ENCODE peak calls at places on chromosomes 3 and 15, in six cellular contexts. One of them, this sample, is unnamed.

GRCh38 chr3:129651316-129652202 is 45.1 kb upstream of the PLXND1 start:
- DNase-seq in psoas muscle: peak
- DNase-seq in Peyer's patch: no peak
- DNase-seq in BJ: peak
- DNase-seq in astrocyte: peak
- DNase-seq in cardiac muscle cell: peak
- DNase-seq in this sample: no peak

GRCh38 chr15:68113273-68113672 is 59.2 kb downstream of the PIAS1 start:
- DNase-seq in astrocyte: peak
- DNase-seq in cardiac muscle cell: peak
- DNase-seq in Peyer's patch: no peak
- DNase-seq in BJ: no peak
- DNase-seq in psoas muscle: no peak
- DNase-seq in this sample: no peak

GRCh38 chr3:139286825-139287224 is 57.0 kb upstream of the MRPS22 start:
- DNase-seq in psoas muscle: no peak
- DNase-seq in Peyer's patch: no peak
- DNase-seq in astrocyte: no peak
- DNase-seq in BJ: no peak
- DNase-seq in cardiac muscle cell: no peak
- DNase-seq in this sample: no peak

GRCh38 chr3:129934234-129935123 is 40.0 kb upstream of the TRH start:
- DNase-seq in cardiac muscle cell: peak
- DNase-seq in psoas muscle: no peak
- DNase-seq in BJ: no peak
- DNase-seq in Peyer's patch: peak
- DNase-seq in astrocyte: no peak
- DNase-seq in this sample: peak

GRCh38 chr3:138593488-138594149 is 441 bp downstream of the CEP70 start:
- DNase-seq in psoas muscle: no peak
- DNase-seq in cardiac muscle cell: no peak
- DNase-seq in Peyer's patch: no peak
- DNase-seq in astrocyte: no peak
- DNase-seq in BJ: no peak
- DNase-seq in this sample: no peak

GRCh38 chr15:48472756-48473155 is 141.5 kb downstream of the DUT start:
- DNase-seq in Peyer's patch: no peak
- DNase-seq in cardiac muscle cell: no peak
- DNase-seq in BJ: no peak
- DNase-seq in astrocyte: peak
- DNase-seq in psoas muscle: no peak
- DNase-seq in this sample: no peak

GRCh38 chr15:90376789-90377188 is 11.3 kb upstream of the IQGAP1 start:
- DNase-seq in Peyer's patch: peak
- DNase-seq in psoas muscle: no peak
- DNase-seq in astrocyte: no peak
- DNase-seq in cardiac muscle cell: no peak
- DNase-seq in BJ: no peak
- DNase-seq in this sample: no peak

GRCh38 chr3:110881069-110881468 is 190.5 kb upstream of the NECTIN3 start:
- DNase-seq in BJ: no peak
- DNase-seq in astrocyte: peak
- DNase-seq in Peyer's patch: peak
- DNase-seq in cardiac muscle cell: peak
- DNase-seq in psoas muscle: no peak
- DNase-seq in this sample: peak

GRCh38 chr15:62035256-62035908 is 24.9 kb downstream of the VPS13C start:
- DNase-seq in cardiac muscle cell: peak
- DNase-seq in BJ: peak
- DNase-seq in astrocyte: peak
- DNase-seq in psoas muscle: no peak
- DNase-seq in Peyer's patch: no peak
- DNase-seq in this sample: no peak

GRCh38 chr3:184234224-184234623 is 4.8 kb downstream of the VWA5B2 start:
- DNase-seq in cardiac muscle cell: peak
- DNase-seq in BJ: peak
- DNase-seq in psoas muscle: peak
- DNase-seq in Peyer's patch: no peak
- DNase-seq in astrocyte: peak
- DNase-seq in this sample: peak

GRCh38 chr3:14861451-14862302 is 42.9 kb downstream of the FGD5 start:
- DNase-seq in cardiac muscle cell: no peak
- DNase-seq in Peyer's patch: no peak
- DNase-seq in psoas muscle: no peak
- DNase-seq in astrocyte: no peak
- DNase-seq in BJ: no peak
- DNase-seq in this sample: no peak

GRCh38 chr3:194382196-194382891 is 12.8 kb upstream of the LRRC15 start:
- DNase-seq in astrocyte: no peak
- DNase-seq in psoas muscle: no peak
- DNase-seq in BJ: no peak
- DNase-seq in cardiac muscle cell: no peak
- DNase-seq in Peyer's patch: peak
- DNase-seq in this sample: no peak

GRCh38 chr15:96329403-96329981 is 1.0 kb upstream of the NR2F2 start:
- DNase-seq in astrocyte: peak
- DNase-seq in Peyer's patch: no peak
- DNase-seq in BJ: no peak
- DNase-seq in psoas muscle: no peak
- DNase-seq in cardiac muscle cell: no peak
- DNase-seq in this sample: peak

GRCh38 chr3:46082021-46082420 is 54.7 kb upstream of the XCR1 start:
- DNase-seq in cardiac muscle cell: no peak
- DNase-seq in astrocyte: no peak
- DNase-seq in Peyer's patch: no peak
- DNase-seq in psoas muscle: no peak
- DNase-seq in BJ: no peak
- DNase-seq in this sample: no peak

GRCh38 chr3:141280086-141280485 is 48.5 kb downstream of the PXYLP1 start:
- DNase-seq in psoas muscle: no peak
- DNase-seq in cardiac muscle cell: no peak
- DNase-seq in astrocyte: peak
- DNase-seq in BJ: peak
- DNase-seq in Peyer's patch: no peak
- DNase-seq in this sample: no peak

GRCh38 chr3:187975571-187976360 is 178.2 kb upstream of the LPP start:
- DNase-seq in Peyer's patch: peak
- DNase-seq in psoas muscle: peak
- DNase-seq in cardiac muscle cell: no peak
- DNase-seq in BJ: no peak
- DNase-seq in astrocyte: no peak
- DNase-seq in this sample: no peak

GRCh38 chr3:25820372-25820771 is 30.5 kb downstream of the OXSM start:
- DNase-seq in BJ: peak
- DNase-seq in psoas muscle: no peak
- DNase-seq in Peyer's patch: no peak
- DNase-seq in astrocyte: peak
- DNase-seq in cardiac muscle cell: peak
- DNase-seq in this sample: no peak

GRCh38 chr15:39427705-39428104 is 153.2 kb upstream of the THBS1 start:
- DNase-seq in astrocyte: no peak
- DNase-seq in psoas muscle: no peak
- DNase-seq in BJ: no peak
- DNase-seq in Peyer's patch: no peak
- DNase-seq in cardiac muscle cell: no peak
- DNase-seq in this sample: no peak

DNA sequence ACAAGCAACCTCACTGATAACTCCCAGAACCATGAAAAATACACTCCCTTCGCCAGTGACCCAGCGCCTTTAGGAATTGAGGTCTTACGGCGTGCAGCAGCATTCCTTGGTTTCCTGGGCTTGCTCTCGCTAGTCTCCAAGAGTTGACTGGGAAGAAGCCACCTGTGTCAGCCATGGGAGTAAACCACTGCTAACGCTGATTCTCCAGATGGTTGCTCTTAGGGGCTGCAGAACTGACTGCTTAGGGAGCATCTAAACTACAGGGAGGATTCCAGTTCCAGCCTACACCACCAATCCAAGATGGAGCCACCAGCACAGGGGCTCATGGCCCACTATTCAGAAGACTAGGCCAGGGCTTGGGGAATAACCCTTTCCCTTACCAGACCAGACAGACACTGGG is 2.4 kb downstream of the RBPMS2 start:
- DNase-seq in cardiac muscle cell: no peak
- DNase-seq in psoas muscle: no peak
- DNase-seq in BJ: no peak
- DNase-seq in astrocyte: no peak
- DNase-seq in Peyer's patch: no peak
- DNase-seq in this sample: no peak
- H3K4me3 ChIP-seq in cardiac muscle cell: peak
- H3K4me3 ChIP-seq in psoas muscle: no peak
- H3K4me3 ChIP-seq in BJ: no peak
- H3K4me3 ChIP-seq in astrocyte: no peak
- H3K4me3 ChIP-seq in Peyer's patch: no peak
- H3K4me3 ChIP-seq in this sample: no peak

GRCh38 chr15:51799908-51800252 is 29.6 kb upstream of the TMOD3 start:
- DNase-seq in Peyer's patch: no peak
- DNase-seq in astrocyte: no peak
- DNase-seq in BJ: no peak
- DNase-seq in cardiac muscle cell: no peak
- DNase-seq in psoas muscle: no peak
- DNase-seq in this sample: no peak

GRCh38 chr15:51802593-51802992 is 26.9 kb upstream of the TMOD3 start:
- DNase-seq in cardiac muscle cell: no peak
- DNase-seq in psoas muscle: no peak
- DNase-seq in BJ: no peak
- DNase-seq in astrocyte: no peak
- DNase-seq in Peyer's patch: no peak
- DNase-seq in this sample: no peak

GRCh38 chr15:51799174-51799907 is 30.1 kb upstream of the TMOD3 start:
- DNase-seq in Peyer's patch: no peak
- DNase-seq in BJ: no peak
- DNase-seq in cardiac muscle cell: no peak
- DNase-seq in astrocyte: no peak
- DNase-seq in psoas muscle: no peak
- DNase-seq in this sample: no peak

GRCh38 chr15:51803961-51804360 is 25.5 kb upstream of the TMOD3 start:
- DNase-seq in Peyer's patch: no peak
- DNase-seq in cardiac muscle cell: no peak
- DNase-seq in astrocyte: no peak
- DNase-seq in psoas muscle: no peak
- DNase-seq in BJ: no peak
- DNase-seq in this sample: no peak

DNA sequence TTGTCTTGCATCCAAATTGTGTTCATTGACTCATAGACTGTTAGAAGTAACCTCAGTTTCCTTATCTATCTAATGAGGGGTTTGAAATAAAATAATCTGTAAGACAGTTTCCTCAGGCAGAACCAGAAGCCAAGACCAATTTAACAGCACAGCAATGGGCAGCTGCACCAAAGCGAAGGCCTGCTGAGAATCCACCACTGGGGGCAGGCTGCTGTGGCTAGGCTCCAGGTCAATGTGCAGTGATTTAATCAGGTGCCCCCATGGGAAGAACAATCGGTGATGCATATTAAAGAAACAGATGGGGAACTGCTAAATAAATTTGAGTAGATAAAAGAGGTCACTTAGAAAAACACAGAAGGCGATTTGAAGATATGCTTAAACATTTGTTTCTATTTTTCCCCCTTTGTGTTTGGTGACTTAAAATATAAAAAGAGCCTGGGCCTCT is 28.0 kb upstream of the TMOD3 start:
- DNase-seq in psoas muscle: peak
- DNase-seq in BJ: no peak
- DNase-seq in cardiac muscle cell: peak
- DNase-seq in Peyer's patch: peak
- DNase-seq in astrocyte: peak
- DNase-seq in this sample: no peak
- TF ChIP-seq CTCF in psoas muscle: peak
- TF ChIP-seq CTCF in BJ: peak
- TF ChIP-seq CTCF in cardiac muscle cell: peak
- TF ChIP-seq CTCF in Peyer's patch: peak
- TF ChIP-seq CTCF in astrocyte: peak
- TF ChIP-seq CTCF in this sample: no peak

GRCh38 chr3:104437891-104438290 is 928.8 kb upstream of the ALCAM start:
- DNase-seq in astrocyte: peak
- DNase-seq in cardiac muscle cell: peak
- DNase-seq in Peyer's patch: no peak
- DNase-seq in BJ: no peak
- DNase-seq in psoas muscle: no peak
- DNase-seq in this sample: no peak
- H3K4me3 ChIP-seq in astrocyte: no peak
- H3K4me3 ChIP-seq in cardiac muscle cell: no peak
- H3K4me3 ChIP-seq in Peyer's patch: no peak
- H3K4me3 ChIP-seq in BJ: no peak
- H3K4me3 ChIP-seq in psoas muscle: no peak
- H3K4me3 ChIP-seq in this sample: no peak

DNA sequence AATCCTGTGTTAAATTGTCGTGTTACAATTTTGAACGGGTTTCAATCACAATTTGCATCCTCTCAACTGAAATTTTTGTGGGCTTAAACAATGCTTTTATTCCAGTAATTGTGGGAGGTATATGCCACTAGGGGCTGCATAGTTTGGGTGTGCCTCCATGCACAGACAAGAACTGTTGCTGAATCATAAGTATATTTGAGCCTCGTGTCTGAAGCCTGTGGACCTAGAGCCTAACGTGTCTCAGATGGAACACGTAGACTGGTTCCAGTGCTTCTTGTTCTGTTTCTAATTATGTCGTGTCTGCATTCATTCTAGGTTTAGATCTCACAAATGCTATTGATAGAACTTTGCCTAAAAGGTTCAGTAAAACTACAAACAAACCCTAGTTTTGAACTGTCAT is 363.4 kb downstream of the RBMS3 start:
- DNase-seq in BJ: no peak
- DNase-seq in cardiac muscle cell: no peak
- DNase-seq in astrocyte: no peak
- DNase-seq in psoas muscle: no peak
- DNase-seq in Peyer's patch: no peak
- DNase-seq in this sample: no peak
- TF ChIP-seq CTCF in BJ: no peak
- TF ChIP-seq CTCF in cardiac muscle cell: no peak
- TF ChIP-seq CTCF in astrocyte: no peak
- TF ChIP-seq CTCF in psoas muscle: peak
- TF ChIP-seq CTCF in Peyer's patch: no peak
- TF ChIP-seq CTCF in this sample: no peak

DNA sequence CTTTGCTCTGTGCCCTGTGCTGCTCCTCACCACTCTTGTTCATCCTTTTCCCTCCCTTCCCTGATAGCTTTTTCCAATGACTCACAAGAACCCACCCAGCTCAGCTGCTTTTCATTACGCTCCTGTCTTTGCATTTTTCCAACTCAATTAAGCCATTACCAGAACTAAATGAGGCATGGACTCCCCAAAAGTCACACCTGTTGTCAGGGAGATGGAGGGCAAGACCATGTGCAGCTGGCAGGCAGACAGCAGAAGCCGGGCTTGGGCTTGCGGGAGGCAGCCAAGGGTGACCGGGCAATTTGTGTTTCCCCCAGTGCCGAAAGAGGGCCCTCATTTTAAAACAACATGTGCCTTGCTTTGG is 64.3 kb downstream of the CASR start:
- DNase-seq in cardiac muscle cell: no peak
- DNase-seq in Peyer's patch: peak
- DNase-seq in psoas muscle: no peak
- DNase-seq in BJ: no peak
- DNase-seq in astrocyte: peak
- DNase-seq in this sample: no peak
- H3K4me3 ChIP-seq in cardiac muscle cell: no peak
- H3K4me3 ChIP-seq in Peyer's patch: no peak
- H3K4me3 ChIP-seq in psoas muscle: no peak
- H3K4me3 ChIP-seq in BJ: no peak
- H3K4me3 ChIP-seq in astrocyte: no peak
- H3K4me3 ChIP-seq in this sample: no peak

GRCh38 chr15:88911766-88912118 is 1.4 kb downstream of the MFGE8 start:
- DNase-seq in cardiac muscle cell: no peak
- DNase-seq in astrocyte: peak
- DNase-seq in psoas muscle: peak
- DNase-seq in BJ: no peak
- DNase-seq in Peyer's patch: no peak
- DNase-seq in this sample: peak
- TF ChIP-seq CTCF in cardiac muscle cell: no peak
- TF ChIP-seq CTCF in astrocyte: peak
- TF ChIP-seq CTCF in psoas muscle: no peak
- TF ChIP-seq CTCF in BJ: no peak
- TF ChIP-seq CTCF in Peyer's patch: no peak
- TF ChIP-seq CTCF in this sample: no peak

This sample was measured in uterus.